ENCODE peak calls at places on chromosome 18, in four cellular contexts. U is A549, A is K562, O is GM12878. H is an unnamed sample.

GRCh38 chr18:79832169-79832568 is 34.4 kb downstream of the KCNG2 start:
- DNase-seq in U (no peak), O (no peak), A (no peak), H (no peak)

GRCh38 chr18:49814147-49814499 is 790 bp upstream of the ACAA2 start:
- DNase-seq in O (no peak), U (peak; percentile 1), A (no peak), H (peak; percentile 69)

GRCh38 chr18:37574113-37574512 is 8.5 kb upstream of the CELF4 start:
- DNase-seq in O (no peak), A (no peak), U (no peak), H (no peak)

GRCh38 chr18:75779450-75779849 is 351.9 kb upstream of the SMIM21 start:
- DNase-seq in O (no peak), U (no peak), A (no peak), H (no peak)

GRCh38 chr18:79400091-79400590 is 4.4 kb downstream of the NFATC1 start:
- DNase-seq in A (peak; percentile 74), O (no peak), U (peak; percentile 32), H (no peak)

GRCh38 chr18:55083461-55083860 is 124.2 kb upstream of the CCDC68 start:
- DNase-seq in O (no peak), A (no peak), U (no peak), H (peak; percentile 52)

GRCh38 chr18:25181581-25181980 is 170.4 kb downstream of the ZNF521 start:
- DNase-seq in A (no peak), O (no peak), U (no peak), H (no peak)

GRCh38 chr18:49241852-49242251 is 218.6 kb downstream of the DYM start:
- DNase-seq in A (no peak), O (no peak), U (no peak), H (peak; percentile 80)

GRCh38 chr18:54946149-54946581 is 13.1 kb downstream of the CCDC68 start:
- DNase-seq in O (peak; percentile 8), U (no peak), A (peak; percentile 14), H (peak; percentile 33)

GRCh38 chr18:24538421-24539264 is 78.2 kb downstream of the HRH4 start:
- DNase-seq in O (no peak), A (no peak), U (no peak), H (no peak)

GRCh38 chr18:33849731-33850130 is 271.7 kb downstream of the ASXL3 start:
- DNase-seq in O (no peak), U (no peak), A (no peak), H (no peak)

GRCh38 chr18:68436485-68436884 is 278.4 kb downstream of the TMX3 start:
- DNase-seq in U (no peak), A (no peak), O (no peak), H (peak; percentile 61)

GRCh38 chr18:57004366-57005121 is 142.3 kb upstream of the BOD1L2 start:
- DNase-seq in A (no peak), O (peak; percentile 63), U (no peak), H (peak; percentile 76)

GRCh38 chr18:77897606-77898005 is 648.0 kb downstream of the GALR1 start:
- DNase-seq in O (no peak), A (no peak), U (no peak), H (no peak)

GRCh38 chr18:7725897-7726296 is 158.8 kb downstream of the PTPRM start:
- DNase-seq in U (no peak), O (no peak), A (no peak), H (no peak)

GRCh38 chr18:8800445-8800844 is 95.1 kb downstream of the MTCL1 start:
- DNase-seq in U (peak; percentile 60), A (no peak), O (no peak), H (peak; percentile 100)

GRCh38 chr18:2442726-2443275 is 128.5 kb downstream of the METTL4 start:
- DNase-seq in A (no peak), U (no peak), O (no peak), H (peak; percentile 8)

GRCh38 chr18:715626-716025 is 3.2 kb upstream of the ENOSF1 start:
- DNase-seq in A (no peak), U (no peak), O (no peak), H (peak; percentile 82)

GRCh38 chr18:77765468-77765867 is 515.8 kb downstream of the GALR1 start:
- DNase-seq in A (no peak), U (peak; percentile 10), O (no peak), H (no peak)

GRCh38 chr18:68466714-68467113 is 248.2 kb downstream of the TMX3 start:
- DNase-seq in O (no peak), A (no peak), U (no peak), H (peak; percentile 9)

GRCh38 chr18:59902180-59902992 is 2.6 kb downstream of the PMAIP1 start:
- DNase-seq in U (no peak), O (no peak), A (no peak), H (peak; percentile 95)

GRCh38 chr18:62420151-62420512 is 95.0 kb downstream of the TNFRSF11A start:
- DNase-seq in A (peak; percentile 11), U (no peak), O (no peak), H (peak; percentile 34)

GRCh38 chr18:69978743-69979715 is 31.4 kb upstream of the CD226 start:
- DNase-seq in O (no peak), U (no peak), A (no peak), H (no peak)

GRCh38 chr18:13198701-13199100 is 19.9 kb upstream of the LDLRAD4 start:
- DNase-seq in U (no peak), O (no peak), A (no peak), H (no peak)

GRCh38 chr18:8455661-8456614 is 153.3 kb upstream of the RAB12 start:
- DNase-seq in A (no peak), O (no peak), U (no peak), H (no peak)

GRCh38 chr18:77086656-77087390 is 45.8 kb downstream of the MBP start:
- DNase-seq in A (no peak), U (no peak), O (no peak), H (no peak)

GRCh38 chr18:70374154-70374553 is 85.3 kb downstream of the SOCS6 start:
- DNase-seq in U (no peak), O (no peak), A (no peak), H (peak; percentile 30)

GRCh38 chr18:10085405-10085804 is 171.6 kb downstream of the VAPA start:
- DNase-seq in O (no peak), U (no peak), A (no peak), H (peak; percentile 38)

GRCh38 chr18:61308009-61308408 is 25.2 kb upstream of the CDH20 start:
- DNase-seq in O (no peak), U (no peak), A (no peak), H (no peak)

DNA sequence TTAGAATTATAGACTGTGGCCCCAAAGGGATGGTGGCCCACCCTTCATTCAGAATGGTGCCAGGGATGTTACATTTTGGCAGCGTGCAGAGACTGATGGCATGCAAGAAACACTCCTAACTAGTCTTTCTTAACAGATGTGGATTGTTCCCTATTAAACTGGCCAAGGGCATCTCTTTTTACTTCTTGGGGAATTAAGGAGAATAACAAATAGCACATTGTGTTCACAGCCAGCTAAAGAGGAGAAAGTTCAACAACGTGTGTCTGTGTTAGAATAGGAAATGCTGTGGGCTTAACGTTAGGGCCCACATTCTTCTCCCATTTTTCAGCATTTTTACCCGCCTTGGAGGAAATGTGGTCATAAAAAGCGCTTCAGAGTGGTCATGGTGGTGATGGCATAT is 404.8 kb downstream of the CDH2 start:
- DNase-seq in A (no peak), U (no peak), O (no peak), H (no peak)
- TF ChIP-seq ELK1 in A (no peak), U (no peak), O (no peak), H (no peak)

DNA sequence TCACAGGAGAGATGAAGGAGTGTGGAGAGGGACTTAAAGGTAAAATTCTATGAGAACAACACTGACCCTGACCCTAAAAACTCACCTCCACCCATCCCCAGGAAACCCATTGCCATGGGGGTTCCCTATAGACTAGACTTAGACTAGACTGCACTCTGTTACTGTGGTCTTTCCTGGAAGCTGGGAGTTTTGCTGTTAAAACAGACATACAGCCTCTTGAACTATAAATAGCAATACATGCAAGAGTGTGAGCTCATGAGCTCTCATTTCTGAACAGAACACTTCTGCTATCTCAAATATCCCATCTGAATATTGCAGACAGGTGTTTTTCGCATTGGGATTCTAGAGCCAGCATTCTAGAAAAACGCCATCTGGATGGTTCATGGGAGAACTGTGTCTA is 51.8 kb downstream of the SLC14A2 start:
- DNase-seq in A (no peak), O (no peak), U (no peak), H (no peak)
- H3K4me3 ChIP-seq in A (no peak overlapping the region), O (no peak overlapping the region), U (no peak overlapping the region), H (no peak overlapping the region)

DNA sequence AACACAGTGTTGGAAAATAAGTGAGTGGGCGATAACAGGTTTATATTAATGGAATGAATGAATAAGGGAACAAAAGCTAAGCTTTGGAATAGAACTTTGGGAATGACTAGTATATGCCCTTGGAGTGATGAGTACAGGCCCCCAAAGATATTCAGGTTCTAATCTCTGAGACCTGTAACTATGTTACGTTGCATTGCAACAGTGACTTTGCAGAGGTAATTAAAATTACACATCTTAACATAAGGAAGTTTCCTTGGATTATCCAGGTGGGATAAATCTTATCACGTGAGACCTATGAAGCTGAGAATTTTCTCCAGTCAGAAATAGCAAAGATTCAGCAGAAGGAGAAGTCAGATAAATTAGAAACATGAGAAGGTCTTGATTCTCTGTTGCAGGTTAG is 661.5 kb upstream of the LINC00305 start:
- DNase-seq in O (no peak), U (no peak), A (no peak), H (no peak)
- TF ChIP-seq RCOR1 in O (no peak), U (no peak), A (no peak), H (no peak)

DNA sequence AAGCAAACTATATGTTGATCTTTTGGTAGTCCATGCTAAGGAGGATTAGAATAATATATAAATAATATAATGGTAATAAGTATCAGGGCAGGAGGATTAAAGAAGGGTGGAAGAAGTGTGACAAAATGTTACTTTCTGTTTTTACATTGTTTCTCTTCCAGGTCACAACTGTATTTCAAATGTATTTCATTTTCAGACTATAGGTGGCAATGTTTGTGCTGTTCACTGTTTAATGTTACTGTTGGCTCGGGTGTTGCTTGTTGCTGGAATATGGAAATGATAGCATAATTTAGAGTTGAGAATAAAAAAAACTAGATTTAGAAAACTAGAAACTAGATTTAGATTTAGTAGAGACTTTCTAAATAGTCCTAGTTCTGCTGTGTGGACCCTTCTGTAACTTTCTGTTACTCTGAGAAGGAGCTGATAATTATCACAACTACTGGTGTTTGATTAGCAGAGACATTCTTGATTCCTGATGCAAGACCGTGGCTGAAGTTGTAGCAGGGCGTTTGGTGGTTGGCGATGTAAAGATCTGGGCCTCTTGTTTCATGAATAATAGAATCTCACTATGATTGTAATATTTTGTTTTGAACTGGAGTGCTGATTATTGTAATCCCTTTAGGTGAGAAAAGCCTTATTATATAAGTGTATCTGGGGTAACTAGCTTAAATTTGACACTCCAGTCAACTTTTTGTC is 7.9 kb downstream of the NEDD4L start:
- DNase-seq in O (no peak), U (peak; percentile 25), A (no peak), H (peak; percentile 24)
- TF ChIP-seq ELK1 in O (no peak), U (no peak), A (no peak), H (no peak)

H was measured in IMR-90.